ENCODE peak calls at places on chromosome 21, in four cellular contexts. One of them, this sample, is unnamed.
A peak's percentile ranks its signal among the peaks of the same experiment; 100 is the strongest.

GRCh38 chr21:43880111-43880985 is 15.3 kb downstream of the AGPAT3 start:
- DNase-seq in upper lobe of left lung: peak; percentile 66
- DNase-seq in trophoblast cell: no peak
- DNase-seq in aorta: no peak
- DNase-seq in this sample: no peak

GRCh38 chr21:44078411-44078981 is 28.7 kb upstream of the PWP2 start:
- DNase-seq in upper lobe of left lung: no peak
- DNase-seq in trophoblast cell: no peak
- DNase-seq in aorta: no peak
- DNase-seq in this sample: no peak

GRCh38 chr21:42570841-42571387 is 57.3 kb downstream of the SLC37A1 start:
- DNase-seq in upper lobe of left lung: peak; percentile 22
- DNase-seq in trophoblast cell: no peak
- DNase-seq in aorta: peak; percentile 38
- DNase-seq in this sample: no peak

GRCh38 chr21:41620541-41620940 is 112.6 kb upstream of the TMPRSS2 start:
- DNase-seq in upper lobe of left lung: no peak
- DNase-seq in trophoblast cell: no peak
- DNase-seq in aorta: no peak
- DNase-seq in this sample: no peak

GRCh38 chr21:41630917-41631316 is 123.0 kb upstream of the TMPRSS2 start:
- DNase-seq in upper lobe of left lung: no peak
- DNase-seq in trophoblast cell: no peak
- DNase-seq in aorta: no peak
- DNase-seq in this sample: no peak

GRCh38 chr21:45471229-45472052 is 66.5 kb downstream of the COL18A1 start:
- DNase-seq in upper lobe of left lung: no peak
- DNase-seq in trophoblast cell: no peak
- DNase-seq in aorta: peak; percentile 58
- DNase-seq in this sample: no peak

GRCh38 chr21:34826818-34827217 is 158.0 kb downstream of the CLIC6 start:
- DNase-seq in upper lobe of left lung: peak; percentile 14
- DNase-seq in trophoblast cell: peak; percentile 82
- DNase-seq in aorta: no peak
- DNase-seq in this sample: no peak

GRCh38 chr21:41825881-41826280 is 53.3 kb downstream of the PRDM15 start:
- DNase-seq in upper lobe of left lung: no peak
- DNase-seq in trophoblast cell: no peak
- DNase-seq in aorta: peak; percentile 23
- DNase-seq in this sample: no peak

GRCh38 chr21:29290245-29290644 is 8.5 kb upstream of the BACH1 start:
- DNase-seq in upper lobe of left lung: no peak
- DNase-seq in trophoblast cell: no peak
- DNase-seq in aorta: no peak
- DNase-seq in this sample: no peak

GRCh38 chr21:34191876-34192275 is 118.5 kb downstream of the MRPS6 start:
- DNase-seq in upper lobe of left lung: no peak
- DNase-seq in trophoblast cell: no peak
- DNase-seq in aorta: no peak
- DNase-seq in this sample: no peak

GRCh38 chr21:46253610-46254124 is 25.1 kb upstream of the LSS start:
- DNase-seq in upper lobe of left lung: no peak
- DNase-seq in trophoblast cell: no peak
- DNase-seq in aorta: no peak
- DNase-seq in this sample: peak; percentile 13

GRCh38 chr21:45015469-45015860 is 58.9 kb upstream of the ADARB1 start:
- DNase-seq in upper lobe of left lung: no peak
- DNase-seq in trophoblast cell: no peak
- DNase-seq in aorta: no peak
- DNase-seq in this sample: no peak

GRCh38 chr21:41950941-41951408 is 2.8 kb downstream of the C2CD2 start:
- DNase-seq in upper lobe of left lung: no peak
- DNase-seq in trophoblast cell: no peak
- DNase-seq in aorta: peak; percentile 38
- DNase-seq in this sample: no peak

GRCh38 chr21:25188639-25189038 is 418.6 kb downstream of the MRPL39 start:
- DNase-seq in upper lobe of left lung: no peak
- DNase-seq in trophoblast cell: no peak
- DNase-seq in aorta: no peak
- DNase-seq in this sample: no peak

GRCh38 chr21:34693192-34693810 is 24.5 kb downstream of the CLIC6 start:
- DNase-seq in upper lobe of left lung: peak; percentile 48
- DNase-seq in trophoblast cell: peak; percentile 43
- DNase-seq in aorta: no peak
- DNase-seq in this sample: no peak

GRCh38 chr21:35423694-35424093 is 374.6 kb upstream of the RUNX1 start:
- DNase-seq in upper lobe of left lung: no peak
- DNase-seq in trophoblast cell: no peak
- DNase-seq in aorta: no peak
- DNase-seq in this sample: no peak

GRCh38 chr21:17461582-17461981 is 51.3 kb upstream of the CXADR start:
- DNase-seq in upper lobe of left lung: no peak
- DNase-seq in trophoblast cell: no peak
- DNase-seq in aorta: no peak
- DNase-seq in this sample: no peak

GRCh38 chr21:36186506-36187399 is 30.1 kb downstream of the DOP1B start:
- DNase-seq in upper lobe of left lung: no peak
- DNase-seq in trophoblast cell: no peak
- DNase-seq in aorta: no peak
- DNase-seq in this sample: no peak

GRCh38 chr21:41928621-41929220 is 25.1 kb downstream of the C2CD2 start:
- DNase-seq in upper lobe of left lung: no peak
- DNase-seq in trophoblast cell: no peak
- DNase-seq in aorta: no peak
- DNase-seq in this sample: no peak

GRCh38 chr21:35294231-35294898 is 245.3 kb upstream of the RUNX1 start:
- DNase-seq in upper lobe of left lung: no peak
- DNase-seq in trophoblast cell: peak; percentile 30
- DNase-seq in aorta: no peak
- DNase-seq in this sample: no peak

GRCh38 chr21:34690041-34690792 is 21.4 kb downstream of the CLIC6 start:
- DNase-seq in upper lobe of left lung: no peak
- DNase-seq in trophoblast cell: peak; percentile 26
- DNase-seq in aorta: no peak
- DNase-seq in this sample: no peak

GRCh38 chr21:31781737-31782136 is 49.8 kb upstream of the SCAF4 start:
- DNase-seq in upper lobe of left lung: peak; percentile 46
- DNase-seq in trophoblast cell: no peak
- DNase-seq in aorta: peak; percentile 73
- DNase-seq in this sample: no peak

GRCh38 chr21:42745511-42746239 is 92.3 kb downstream of the PDE9A start:
- DNase-seq in upper lobe of left lung: no peak
- DNase-seq in trophoblast cell: no peak
- DNase-seq in aorta: peak; percentile 36
- DNase-seq in this sample: no peak

GRCh38 chr21:44637018-44637850 is at the start of gene KRTAP10-10:
- DNase-seq in upper lobe of left lung: no peak
- DNase-seq in trophoblast cell: no peak
- DNase-seq in aorta: no peak
- DNase-seq in this sample: no peak

GRCh38 chr21:46153259-46154154 is 1.9 kb downstream of the FTCD start:
- DNase-seq in upper lobe of left lung: peak; percentile 60
- DNase-seq in trophoblast cell: no peak
- DNase-seq in aorta: peak; percentile 62
- DNase-seq in this sample: no peak

GRCh38 chr21:44533891-44534627 is 5.9 kb downstream of the KRTAP10-1 start:
- DNase-seq in upper lobe of left lung: no peak
- DNase-seq in trophoblast cell: no peak
- DNase-seq in aorta: no peak
- DNase-seq in this sample: no peak

GRCh38 chr21:36247316-36247715 is 72.7 kb upstream of the MORC3 start:
- DNase-seq in upper lobe of left lung: no peak
- DNase-seq in trophoblast cell: no peak
- DNase-seq in aorta: no peak
- DNase-seq in this sample: no peak

GRCh38 chr21:34594566-34595234 is 20.2 kb downstream of the RCAN1 start:
- DNase-seq in upper lobe of left lung: no peak
- DNase-seq in trophoblast cell: peak; percentile 86
- DNase-seq in aorta: no peak
- DNase-seq in this sample: no peak

GRCh38 chr21:35150562-35151226 is 101.6 kb upstream of the RUNX1 start:
- DNase-seq in upper lobe of left lung: no peak
- DNase-seq in trophoblast cell: no peak
- DNase-seq in aorta: no peak
- DNase-seq in this sample: no peak

GRCh38 chr21:17921579-17922530 is 102.7 kb upstream of the C21orf91 start:
- DNase-seq in upper lobe of left lung: no peak
- DNase-seq in trophoblast cell: no peak
- DNase-seq in aorta: no peak
- DNase-seq in this sample: no peak

GRCh38 chr21:45050786-45051489 is 23.4 kb upstream of the ADARB1 start:
- DNase-seq in upper lobe of left lung: peak; percentile 20
- DNase-seq in trophoblast cell: no peak
- DNase-seq in aorta: peak; percentile 48
- DNase-seq in this sample: no peak

GRCh38 chr21:43699933-43700599 is 18.9 kb upstream of the PDXK start:
- DNase-seq in upper lobe of left lung: no peak
- DNase-seq in trophoblast cell: no peak
- DNase-seq in aorta: no peak
- DNase-seq in this sample: no peak

GRCh38 chr21:41808094-41808493 is 41.2 kb upstream of the RIPK4 start:
- DNase-seq in upper lobe of left lung: no peak
- DNase-seq in trophoblast cell: no peak
- DNase-seq in aorta: no peak
- DNase-seq in this sample: no peak

GRCh38 chr21:45053561-45053960 is 20.8 kb upstream of the ADARB1 start:
- DNase-seq in upper lobe of left lung: peak; percentile 10
- DNase-seq in trophoblast cell: no peak
- DNase-seq in aorta: no peak
- DNase-seq in this sample: no peak

DNA sequence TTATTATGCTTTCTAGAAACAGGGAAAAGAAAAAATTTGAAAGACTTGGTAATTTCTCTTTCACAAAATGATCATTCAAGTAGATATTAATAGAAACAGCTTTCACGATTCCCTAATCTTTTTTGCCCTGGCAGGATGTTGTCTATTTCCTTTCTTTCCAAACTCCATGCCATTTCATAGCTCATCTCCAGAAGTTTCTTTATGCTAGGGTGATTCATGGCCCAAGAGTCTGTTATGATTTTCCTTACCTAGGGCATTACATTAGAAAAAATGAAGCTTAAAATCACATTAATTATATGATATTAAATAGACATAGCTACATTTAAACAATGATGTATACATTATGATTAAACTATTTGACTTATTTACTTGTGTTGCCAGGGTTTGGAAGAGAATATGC is 762.1 kb downstream of the LTN1 start:
- DNase-seq in upper lobe of left lung: no peak
- DNase-seq in trophoblast cell: no peak
- DNase-seq in aorta: no peak
- DNase-seq in this sample: no peak
- H3K9me3 ChIP-seq in upper lobe of left lung: no peaks in the 10 kb centered on the region
- H3K9me3 ChIP-seq in trophoblast cell: peaks cover 2% of the 10 kb centered on the region
- H3K9me3 ChIP-seq in aorta: no peaks in the 10 kb centered on the region
- H3K9me3 ChIP-seq in this sample: no peaks in the 10 kb centered on the region

GRCh38 chr21:16159213-16159970 is 429.6 kb downstream of the USP25 start:
- DNase-seq in upper lobe of left lung: no peak
- DNase-seq in trophoblast cell: no peak
- DNase-seq in aorta: no peak
- DNase-seq in this sample: no peak
- H3K27ac ChIP-seq in upper lobe of left lung: no peak overlapping the region
- H3K27ac ChIP-seq in trophoblast cell: no peak overlapping the region
- H3K27ac ChIP-seq in aorta: no peak overlapping the region
- H3K27ac ChIP-seq in this sample: no peak overlapping the region

GRCh38 chr21:9760398-9761074 is 760.8 kb upstream of the TPTE start:
- DNase-seq in upper lobe of left lung: no peak
- DNase-seq in trophoblast cell: no peak
- DNase-seq in aorta: no peak
- DNase-seq in this sample: no peak

GRCh38 chr21:9758888-9759287 is 762.5 kb upstream of the TPTE start:
- DNase-seq in upper lobe of left lung: no peak
- DNase-seq in trophoblast cell: no peak
- DNase-seq in aorta: no peak
- DNase-seq in this sample: no peak

GRCh38 chr21:9763807-9764206 is 757.6 kb upstream of the TPTE start:
- DNase-seq in upper lobe of left lung: no peak
- DNase-seq in trophoblast cell: no peak
- DNase-seq in aorta: no peak
- DNase-seq in this sample: no peak

GRCh38 chr21:9759972-9760371 is 761.4 kb upstream of the TPTE start:
- DNase-seq in upper lobe of left lung: no peak
- DNase-seq in trophoblast cell: no peak
- DNase-seq in aorta: no peak
- DNase-seq in this sample: no peak

DNA sequence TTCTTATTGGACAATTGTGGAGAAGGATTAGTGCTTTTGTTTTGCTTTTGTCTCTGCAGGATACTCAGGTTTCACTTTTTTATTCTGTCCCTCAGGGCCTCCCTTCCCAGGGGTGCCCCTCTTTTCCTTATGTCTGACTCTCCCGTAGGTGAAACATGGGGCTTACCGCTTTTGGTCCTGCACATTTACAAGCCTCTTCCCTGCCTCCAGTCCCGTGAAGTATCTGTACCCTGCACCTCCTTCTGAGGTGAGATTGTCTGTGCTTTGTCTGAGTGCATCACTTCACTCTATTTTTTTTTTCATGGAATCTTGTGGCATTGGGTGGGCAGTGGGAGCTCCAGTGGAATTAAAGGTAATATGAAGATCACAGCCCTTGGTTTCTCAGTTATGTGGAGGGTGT is 758.1 kb upstream of the TPTE start:
- DNase-seq in upper lobe of left lung: no peak
- DNase-seq in trophoblast cell: no peak
- DNase-seq in aorta: no peak
- DNase-seq in this sample: no peak
- H3K9me3 ChIP-seq in upper lobe of left lung: peaks cover 5% of the 10 kb centered on the region
- H3K9me3 ChIP-seq in trophoblast cell: peaks cover 30% of the 10 kb centered on the region
- H3K9me3 ChIP-seq in aorta: peaks cover 1% of the 10 kb centered on the region
- H3K9me3 ChIP-seq in this sample: peaks cover 5% of the 10 kb centered on the region

GRCh38 chr21:38849776-38850175 is 44.0 kb downstream of the ETS2 start:
- DNase-seq in upper lobe of left lung: no peak
- DNase-seq in trophoblast cell: no peak
- DNase-seq in aorta: no peak
- DNase-seq in this sample: no peak

GRCh38 chr21:38852708-38853107 is 47.0 kb downstream of the ETS2 start:
- DNase-seq in upper lobe of left lung: no peak
- DNase-seq in trophoblast cell: no peak
- DNase-seq in aorta: no peak
- DNase-seq in this sample: no peak

GRCh38 chr21:38850277-38850951 is 44.7 kb downstream of the ETS2 start:
- DNase-seq in upper lobe of left lung: no peak
- DNase-seq in trophoblast cell: no peak
- DNase-seq in aorta: no peak
- DNase-seq in this sample: no peak

GRCh38 chr21:38853421-38853919 is 47.7 kb downstream of the ETS2 start:
- DNase-seq in upper lobe of left lung: peak; percentile 52
- DNase-seq in trophoblast cell: peak; percentile 97
- DNase-seq in aorta: no peak
- DNase-seq in this sample: no peak

GRCh38 chr21:38852278-38852677 is 46.5 kb downstream of the ETS2 start:
- DNase-seq in upper lobe of left lung: no peak
- DNase-seq in trophoblast cell: no peak
- DNase-seq in aorta: no peak
- DNase-seq in this sample: no peak
- H3K27ac ChIP-seq in upper lobe of left lung: no peak overlapping the region
- H3K27ac ChIP-seq in trophoblast cell: no peak overlapping the region
- H3K27ac ChIP-seq in aorta: no peak overlapping the region
- H3K27ac ChIP-seq in this sample: no peak overlapping the region